ENCODE peak calls at places on chromosomes 1 and 21, in six cellular contexts. R, Z, O, J, S and P are unnamed samples.

GRCh38 chr1:154436433-154436832 is 31.3 kb downstream of the IL6R start:
- DNase-seq in O (no peak), Z (no peak), S (no peak), J (no peak), R (no peak), P (peak; percentile 39)

GRCh38 chr1:222521299-222522104 is 26.4 kb downstream of the HHIPL2 start:
- DNase-seq in O (no peak), S (no peak), Z (no peak), R (no peak), J (peak; percentile 53), P (peak; percentile 73)

GRCh38 chr1:54397090-54397591 is 9.1 kb downstream of the SSBP3 start:
- DNase-seq in J (no peak), O (no peak), Z (peak; percentile 86), R (peak; percentile 74), S (no peak), P (no peak)

GRCh38 chr1:147591246-147591891 is 50.1 kb downstream of the BCL9 start:
- DNase-seq in R (no peak), S (no peak), Z (no peak), J (no peak), O (no peak), P (no peak)

GRCh38 chr1:152869808-152870419 is 8.2 kb upstream of the SMCP start:
- DNase-seq in Z (peak; percentile 72), J (peak; percentile 71), R (peak; percentile 58), O (peak; percentile 64), S (peak; percentile 71), P (peak; percentile 56)

GRCh38 chr1:205230965-205231364 is 3.2 kb downstream of the TMCC2 start:
- DNase-seq in S (no peak), O (no peak), Z (no peak), J (no peak), R (no peak), P (no peak)

GRCh38 chr1:68819190-68819829 is 322.4 kb upstream of the DEPDC1 start:
- DNase-seq in J (peak; percentile 9), O (no peak), S (no peak), R (no peak), Z (no peak), P (no peak)

GRCh38 chr1:108200627-108201106 is 524 bp upstream of the SLC25A24 start:
- DNase-seq in Z (peak; percentile 58), O (peak; percentile 28), S (peak; percentile 66), J (peak; percentile 80), R (no peak), P (peak; percentile 83)

GRCh38 chr1:20753589-20753988 is 21.1 kb upstream of the SH2D5 start:
- DNase-seq in S (no peak), J (no peak), Z (no peak), R (no peak), O (no peak), P (no peak)

GRCh38 chr1:168135982-168136708 is 585 bp downstream of the GPR161 start:
- DNase-seq in O (no peak), J (peak; percentile 19), S (peak; percentile 35), Z (peak; percentile 16), R (peak; percentile 62), P (peak; percentile 22)

GRCh38 chr1:36913523-36914060 is 120.7 kb downstream of the GRIK3 start:
- DNase-seq in S (no peak), J (no peak), R (no peak), O (no peak), Z (no peak), P (no peak)

GRCh38 chr1:28553229-28553930 is 495 bp downstream of the TRNAU1AP start:
- DNase-seq in O (peak; percentile 59), S (no peak), Z (peak; percentile 42), R (peak; percentile 76), J (no peak), P (peak; percentile 59)

GRCh38 chr1:154623358-154623757 is 15.4 kb upstream of the ADAR start:
- DNase-seq in O (no peak), S (no peak), R (no peak), J (no peak), Z (no peak), P (no peak)

GRCh38 chr1:203440780-203441179 is 34.8 kb upstream of the PRELP start:
- DNase-seq in S (peak; percentile 65), J (peak; percentile 39), Z (peak; percentile 87), R (peak; percentile 85), O (peak; percentile 65), P (peak; percentile 47)

GRCh38 chr21:42833859-42834729 is 45.2 kb downstream of the WDR4 start:
- DNase-seq in R (no peak), S (no peak), J (no peak), Z (peak; percentile 9), O (no peak), P (no peak)

GRCh38 chr1:66761273-66761672 is 9.0 kb downstream of the DYNLT5 start:
- DNase-seq in Z (no peak), S (no peak), J (no peak), O (no peak), R (no peak), P (no peak)

GRCh38 chr1:87539147-87539546 is 210.5 kb downstream of the LMO4 start:
- DNase-seq in Z (no peak), O (no peak), R (no peak), S (no peak), J (no peak), P (no peak)

GRCh38 chr1:2486558-2486957 is 10.5 kb downstream of the PLCH2 start:
- DNase-seq in J (no peak), Z (no peak), S (no peak), R (no peak), O (no peak), P (no peak)

GRCh38 chr1:111798580-111798979 is 42.9 kb downstream of the DDX20 start:
- DNase-seq in R (no peak), Z (no peak), S (no peak), O (no peak), J (no peak), P (no peak)
- H3K4me1 ChIP-seq in R (no peaks in the 10 kb centered on the region), Z (no peaks in the 10 kb centered on the region), S (no peaks in the 10 kb centered on the region), O (no peaks in the 10 kb centered on the region), J (no peaks in the 10 kb centered on the region), P (no peaks in the 10 kb centered on the region)

GRCh38 chr1:207803678-207804077 is 51.8 kb downstream of the CD46 start:
- DNase-seq in Z (no peak), J (no peak), S (no peak), O (no peak), R (no peak), P (no peak)
- H3K27ac ChIP-seq in Z (no peak overlapping the region), J (no peak overlapping the region), S (no peak overlapping the region), O (no peak overlapping the region), R (no peak overlapping the region), P (no peak overlapping the region)

GRCh38 chr1:6237093-6237492 is 1.3 kb upstream of the ICMT start:
- DNase-seq in O (no peak), J (no peak), R (no peak), Z (no peak), S (no peak), P (no peak)
- H3K4me3 ChIP-seq in O (no peak overlapping the region), J (no peak overlapping the region), R (no peak overlapping the region), Z (no peak overlapping the region), S (no peak overlapping the region), P (no peak overlapping the region)

DNA sequence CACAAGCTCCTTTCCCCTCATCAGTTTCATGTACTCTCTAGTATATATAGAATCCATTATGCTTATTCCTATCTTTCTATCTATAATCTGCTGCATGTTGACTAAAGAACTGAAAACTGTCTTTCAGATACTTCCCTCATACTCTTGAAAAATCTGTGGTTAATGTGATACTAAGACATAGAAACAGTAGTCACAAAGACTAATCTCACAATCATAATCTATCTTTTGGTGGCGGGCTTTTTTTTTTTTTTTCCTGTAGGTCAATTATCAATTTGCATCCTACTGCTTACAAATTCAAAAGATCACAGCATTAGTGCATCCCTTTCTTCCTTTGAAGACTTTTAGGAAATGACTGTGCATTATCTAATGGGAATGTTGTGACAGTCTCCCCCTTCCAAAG is 4.7 kb downstream of the UBR4 start:
- DNase-seq in J (no peak), R (no peak), Z (no peak), S (no peak), O (no peak), P (no peak)
- H3K4me1 ChIP-seq in J (peaks cover 41% of the 10 kb centered on the region), R (peaks cover 6% of the 10 kb centered on the region), Z (peaks cover 70% of the 10 kb centered on the region), S (peaks cover 25% of the 10 kb centered on the region), O (peaks cover 34% of the 10 kb centered on the region), P (no peaks in the 10 kb centered on the region)

GRCh38 chr1:59457786-59458185 is 160.9 kb downstream of the FGGY start:
- DNase-seq in R (no peak), J (no peak), Z (no peak), S (no peak), O (no peak), P (no peak)

GRCh38 chr1:59455206-59455605 is 158.3 kb downstream of the FGGY start:
- DNase-seq in J (peak; percentile 4), S (peak; percentile 28), R (no peak), O (no peak), Z (no peak), P (no peak)

GRCh38 chr1:59453297-59453970 is 156.5 kb downstream of the FGGY start:
- DNase-seq in J (no peak), O (no peak), S (no peak), Z (no peak), R (no peak), P (no peak)

GRCh38 chr1:59452026-59452425 is 155.1 kb downstream of the FGGY start:
- DNase-seq in R (no peak), Z (no peak), J (no peak), O (no peak), S (no peak), P (no peak)

GRCh38 chr1:59452559-59452958 is 155.7 kb downstream of the FGGY start:
- DNase-seq in J (no peak), Z (no peak), S (no peak), O (no peak), R (no peak), P (no peak)
- H3K27ac ChIP-seq in J (no peak overlapping the region), Z (no peak overlapping the region), S (no peak overlapping the region), O (no peak overlapping the region), R (no peak overlapping the region), P (no peak overlapping the region)

GRCh38 chr1:157948547-157949152 is 44.8 kb upstream of the KIRREL1 start:
- DNase-seq in Z (peak; percentile 36), R (no peak), J (peak; percentile 53), S (no peak), O (peak; percentile 84), P (no peak)

GRCh38 chr1:157951219-157951618 is 42.2 kb upstream of the KIRREL1 start:
- DNase-seq in O (no peak), R (no peak), S (no peak), Z (no peak), J (no peak), P (no peak)

GRCh38 chr1:157955860-157956259 is 37.6 kb upstream of the KIRREL1 start:
- DNase-seq in Z (no peak), R (no peak), J (no peak), S (no peak), O (no peak), P (no peak)

GRCh38 chr1:157955269-157955668 is 38.2 kb upstream of the KIRREL1 start:
- DNase-seq in J (no peak), Z (no peak), S (no peak), R (no peak), O (no peak), P (no peak)

DNA sequence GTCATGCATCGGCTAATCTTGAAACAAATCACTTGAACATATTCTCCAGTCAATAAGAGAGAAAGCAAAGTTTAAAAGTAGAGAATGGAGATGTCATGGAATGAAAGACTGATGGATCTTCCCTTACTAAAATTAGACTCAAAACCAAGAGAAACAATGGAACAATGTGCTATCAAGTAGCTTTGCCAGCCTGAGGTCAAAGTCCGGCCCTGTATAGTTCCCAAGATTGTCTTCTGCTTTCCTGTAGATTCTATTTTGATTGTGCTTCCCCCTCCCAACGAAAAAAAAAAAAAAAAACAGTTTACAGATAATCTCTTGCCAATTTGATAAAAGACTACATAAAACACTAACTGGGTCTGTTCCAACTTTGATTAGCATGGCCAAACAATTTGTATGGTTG is 40.8 kb upstream of the KIRREL1 start:
- DNase-seq in O (no peak), J (no peak), Z (peak; percentile 28), S (no peak), R (no peak), P (no peak)
- H3K4me3 ChIP-seq in O (no peak overlapping the region), J (no peak overlapping the region), Z (no peak overlapping the region), S (no peak overlapping the region), R (no peak overlapping the region), P (no peak overlapping the region)